ENCODE peak calls at places on chromosome 3, in ten cellular contexts. One of them, this sample, is unnamed.

GRCh38 chr3:138173769-138174420 is 826 bp downstream of the DBR1 start:
- DNase-seq in brain microvascular endothelial cell: no peak
- DNase-seq in uterus: no peak
- DNase-seq in hepatocyte: peak; percentile 8
- DNase-seq in GM12878: no peak
- DNase-seq in right atrium auricular region: no peak
- DNase-seq in SK-N-SH: peak; percentile 29
- DNase-seq in cardiac muscle cell: no peak
- DNase-seq in GM23338: no peak
- DNase-seq in vagina: no peak
- DNase-seq in this sample: no peak

GRCh38 chr3:65401359-65401810 is 637.3 kb downstream of the MAGI1 start:
- DNase-seq in brain microvascular endothelial cell: no peak
- DNase-seq in uterus: no peak
- DNase-seq in hepatocyte: no peak
- DNase-seq in GM12878: no peak
- DNase-seq in right atrium auricular region: no peak
- DNase-seq in SK-N-SH: no peak
- DNase-seq in cardiac muscle cell: peak; percentile 22
- DNase-seq in GM23338: peak; percentile 92
- DNase-seq in vagina: no peak
- DNase-seq in this sample: no peak

GRCh38 chr3:188978772-188979171 is 193.0 kb upstream of the TPRG1 start:
- DNase-seq in brain microvascular endothelial cell: peak; percentile 55
- DNase-seq in uterus: peak; percentile 70
- DNase-seq in hepatocyte: peak; percentile 47
- DNase-seq in GM12878: no peak
- DNase-seq in right atrium auricular region: no peak
- DNase-seq in SK-N-SH: no peak
- DNase-seq in cardiac muscle cell: no peak
- DNase-seq in GM23338: peak; percentile 4
- DNase-seq in vagina: no peak
- DNase-seq in this sample: no peak

GRCh38 chr3:113557374-113557773 is 25.0 kb downstream of the SIDT1 start:
- DNase-seq in brain microvascular endothelial cell: peak; percentile 58
- DNase-seq in uterus: no peak
- DNase-seq in hepatocyte: peak; percentile 36
- DNase-seq in GM12878: no peak
- DNase-seq in right atrium auricular region: no peak
- DNase-seq in SK-N-SH: no peak
- DNase-seq in cardiac muscle cell: no peak
- DNase-seq in GM23338: peak; percentile 17
- DNase-seq in vagina: no peak
- DNase-seq in this sample: no peak

GRCh38 chr3:122942937-122943827 is 84.4 kb downstream of the SEMA5B start:
- DNase-seq in brain microvascular endothelial cell: peak; percentile 55
- DNase-seq in uterus: peak; percentile 49
- DNase-seq in hepatocyte: peak; percentile 82
- DNase-seq in GM12878: no peak
- DNase-seq in right atrium auricular region: no peak
- DNase-seq in SK-N-SH: peak; percentile 91
- DNase-seq in cardiac muscle cell: peak; percentile 85
- DNase-seq in GM23338: peak; percentile 90
- DNase-seq in vagina: no peak
- DNase-seq in this sample: no peak

GRCh38 chr3:77825045-77825827 is 785.3 kb downstream of the ROBO2 start:
- DNase-seq in brain microvascular endothelial cell: peak; percentile 90
- DNase-seq in uterus: no peak
- DNase-seq in hepatocyte: peak; percentile 60
- DNase-seq in GM12878: no peak
- DNase-seq in right atrium auricular region: no peak
- DNase-seq in SK-N-SH: no peak
- DNase-seq in cardiac muscle cell: no peak
- DNase-seq in GM23338: no peak
- DNase-seq in vagina: peak; percentile 97
- DNase-seq in this sample: no peak

GRCh38 chr3:37661615-37662306 is 199.9 kb upstream of the CTDSPL start:
- DNase-seq in brain microvascular endothelial cell: no peak
- DNase-seq in uterus: peak; percentile 57
- DNase-seq in hepatocyte: no peak
- DNase-seq in GM12878: no peak
- DNase-seq in right atrium auricular region: no peak
- DNase-seq in SK-N-SH: no peak
- DNase-seq in cardiac muscle cell: no peak
- DNase-seq in GM23338: no peak
- DNase-seq in vagina: no peak
- DNase-seq in this sample: no peak

GRCh38 chr3:50876947-50877346 is 202.2 kb downstream of the DOCK3 start:
- DNase-seq in brain microvascular endothelial cell: no peak
- DNase-seq in uterus: no peak
- DNase-seq in hepatocyte: no peak
- DNase-seq in GM12878: no peak
- DNase-seq in right atrium auricular region: no peak
- DNase-seq in SK-N-SH: no peak
- DNase-seq in cardiac muscle cell: no peak
- DNase-seq in GM23338: no peak
- DNase-seq in vagina: no peak
- DNase-seq in this sample: no peak

GRCh38 chr3:47485812-47486211 is 10.1 kb upstream of the SCAP start:
- DNase-seq in brain microvascular endothelial cell: no peak
- DNase-seq in uterus: no peak
- DNase-seq in hepatocyte: no peak
- DNase-seq in GM12878: no peak
- DNase-seq in right atrium auricular region: no peak
- DNase-seq in SK-N-SH: no peak
- DNase-seq in cardiac muscle cell: no peak
- DNase-seq in GM23338: no peak
- DNase-seq in vagina: no peak
- DNase-seq in this sample: no peak

GRCh38 chr3:128009952-128010846 is 42.0 kb upstream of the SEC61A1 start:
- DNase-seq in brain microvascular endothelial cell: no peak
- DNase-seq in uterus: no peak
- DNase-seq in hepatocyte: no peak
- DNase-seq in GM12878: no peak
- DNase-seq in right atrium auricular region: no peak
- DNase-seq in SK-N-SH: no peak
- DNase-seq in cardiac muscle cell: no peak
- DNase-seq in GM23338: no peak
- DNase-seq in vagina: no peak
- DNase-seq in this sample: no peak

GRCh38 chr3:11711826-11712225 is 68.1 kb upstream of the VGLL4 start:
- DNase-seq in brain microvascular endothelial cell: no peak
- DNase-seq in uterus: no peak
- DNase-seq in hepatocyte: no peak
- DNase-seq in GM12878: no peak
- DNase-seq in right atrium auricular region: no peak
- DNase-seq in SK-N-SH: no peak
- DNase-seq in cardiac muscle cell: no peak
- DNase-seq in GM23338: no peak
- DNase-seq in vagina: no peak
- DNase-seq in this sample: no peak

GRCh38 chr3:183377307-183377959 is 51.0 kb downstream of the MCF2L2 start:
- DNase-seq in brain microvascular endothelial cell: no peak
- DNase-seq in uterus: no peak
- DNase-seq in hepatocyte: no peak
- DNase-seq in GM12878: no peak
- DNase-seq in right atrium auricular region: no peak
- DNase-seq in SK-N-SH: no peak
- DNase-seq in cardiac muscle cell: no peak
- DNase-seq in GM23338: no peak
- DNase-seq in vagina: no peak
- DNase-seq in this sample: no peak

GRCh38 chr3:16587047-16587702 is 18.0 kb downstream of the DAZL start:
- DNase-seq in brain microvascular endothelial cell: peak; percentile 9
- DNase-seq in uterus: no peak
- DNase-seq in hepatocyte: no peak
- DNase-seq in GM12878: no peak
- DNase-seq in right atrium auricular region: no peak
- DNase-seq in SK-N-SH: no peak
- DNase-seq in cardiac muscle cell: no peak
- DNase-seq in GM23338: no peak
- DNase-seq in vagina: no peak
- DNase-seq in this sample: no peak

GRCh38 chr3:56547486-56547885 is 9.5 kb upstream of the CCDC66 start:
- DNase-seq in brain microvascular endothelial cell: no peak
- DNase-seq in uterus: no peak
- DNase-seq in hepatocyte: peak; percentile 9
- DNase-seq in GM12878: no peak
- DNase-seq in right atrium auricular region: no peak
- DNase-seq in SK-N-SH: peak; percentile 29
- DNase-seq in cardiac muscle cell: no peak
- DNase-seq in GM23338: no peak
- DNase-seq in vagina: no peak
- DNase-seq in this sample: no peak

GRCh38 chr3:99842826-99843589 is 25.3 kb downstream of the CMSS1 start:
- DNase-seq in brain microvascular endothelial cell: no peak
- DNase-seq in uterus: no peak
- DNase-seq in hepatocyte: peak; percentile 67
- DNase-seq in GM12878: no peak
- DNase-seq in right atrium auricular region: no peak
- DNase-seq in SK-N-SH: peak; percentile 37
- DNase-seq in cardiac muscle cell: peak; percentile 44
- DNase-seq in GM23338: peak; percentile 75
- DNase-seq in vagina: no peak
- DNase-seq in this sample: no peak

GRCh38 chr3:187821616-187822317 is 76.5 kb upstream of the BCL6 start:
- DNase-seq in brain microvascular endothelial cell: no peak
- DNase-seq in uterus: no peak
- DNase-seq in hepatocyte: no peak
- DNase-seq in GM12878: no peak
- DNase-seq in right atrium auricular region: no peak
- DNase-seq in SK-N-SH: no peak
- DNase-seq in cardiac muscle cell: no peak
- DNase-seq in GM23338: no peak
- DNase-seq in vagina: no peak
- DNase-seq in this sample: no peak

GRCh38 chr3:99866167-99866810 is 48.6 kb downstream of the CMSS1 start:
- DNase-seq in brain microvascular endothelial cell: peak; percentile 72
- DNase-seq in uterus: no peak
- DNase-seq in hepatocyte: no peak
- DNase-seq in GM12878: peak; percentile 41
- DNase-seq in right atrium auricular region: no peak
- DNase-seq in SK-N-SH: no peak
- DNase-seq in cardiac muscle cell: no peak
- DNase-seq in GM23338: no peak
- DNase-seq in vagina: no peak
- DNase-seq in this sample: no peak

GRCh38 chr3:11085078-11085840 is 69.0 kb upstream of the HRH1 start:
- DNase-seq in brain microvascular endothelial cell: no peak
- DNase-seq in uterus: no peak
- DNase-seq in hepatocyte: no peak
- DNase-seq in GM12878: no peak
- DNase-seq in right atrium auricular region: no peak
- DNase-seq in SK-N-SH: no peak
- DNase-seq in cardiac muscle cell: no peak
- DNase-seq in GM23338: no peak
- DNase-seq in vagina: no peak
- DNase-seq in this sample: no peak

DNA sequence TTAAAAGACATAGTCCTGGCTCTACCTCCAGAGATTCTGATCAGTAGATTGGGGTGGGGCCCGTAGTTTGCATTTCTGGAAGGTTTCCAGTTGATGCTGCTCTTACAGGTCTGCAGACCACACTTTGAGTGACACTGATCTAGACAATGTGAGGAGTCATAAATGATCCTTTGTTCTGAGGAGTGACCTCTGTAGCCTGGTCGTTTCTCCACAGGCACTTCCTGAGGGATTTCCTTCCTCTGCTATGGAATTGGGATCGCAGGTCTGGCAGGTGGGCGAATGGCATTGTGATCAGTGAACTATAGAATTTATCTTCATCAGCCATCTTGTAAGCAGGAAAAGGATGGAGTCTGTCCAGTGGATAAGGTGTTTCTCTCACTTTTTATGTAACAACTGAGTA is 5.5 kb downstream of the GFM1 start:
- DNase-seq in brain microvascular endothelial cell: no peak
- DNase-seq in uterus: no peak
- DNase-seq in hepatocyte: no peak
- DNase-seq in GM12878: no peak
- DNase-seq in right atrium auricular region: no peak
- DNase-seq in SK-N-SH: no peak
- DNase-seq in cardiac muscle cell: no peak
- DNase-seq in GM23338: no peak
- DNase-seq in vagina: no peak
- DNase-seq in this sample: no peak
- H3K36me3 ChIP-seq in brain microvascular endothelial cell: peaks cover 35% of the 10 kb centered on the region
- H3K36me3 ChIP-seq in uterus: no peaks in the 10 kb centered on the region
- H3K36me3 ChIP-seq in hepatocyte: no peaks in the 10 kb centered on the region
- H3K36me3 ChIP-seq in GM12878: peaks cover 2% of the 10 kb centered on the region
- H3K36me3 ChIP-seq in right atrium auricular region: peaks cover 34% of the 10 kb centered on the region
- H3K36me3 ChIP-seq in SK-N-SH: peaks cover 74% of the 10 kb centered on the region
- H3K36me3 ChIP-seq in cardiac muscle cell: peaks cover 53% of the 10 kb centered on the region
- H3K36me3 ChIP-seq in GM23338: peaks cover 44% of the 10 kb centered on the region
- H3K36me3 ChIP-seq in vagina: peaks cover 29% of the 10 kb centered on the region
- H3K36me3 ChIP-seq in this sample: peaks cover 28% of the 10 kb centered on the region

DNA sequence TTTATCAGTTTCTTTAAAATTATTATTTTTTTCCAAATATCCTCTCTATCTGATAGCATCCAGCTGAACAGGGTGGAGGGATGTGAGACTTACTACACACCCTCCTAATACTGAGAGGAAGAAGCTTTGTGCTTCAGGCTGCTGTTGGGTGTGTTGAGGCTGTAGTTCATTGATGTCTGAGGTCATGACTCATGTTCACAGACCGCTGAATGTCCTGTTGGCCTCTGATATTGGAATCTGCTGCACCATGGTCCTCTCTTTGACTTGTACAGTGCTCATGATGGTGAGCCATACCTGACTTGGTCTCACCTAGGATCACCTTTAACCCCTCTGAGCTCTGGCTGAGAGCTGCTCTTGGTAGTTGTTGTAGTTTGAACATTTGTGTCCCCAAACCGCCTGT is 302.9 kb downstream of the SATB1 start:
- DNase-seq in brain microvascular endothelial cell: no peak
- DNase-seq in uterus: no peak
- DNase-seq in hepatocyte: no peak
- DNase-seq in GM12878: no peak
- DNase-seq in right atrium auricular region: no peak
- DNase-seq in SK-N-SH: no peak
- DNase-seq in cardiac muscle cell: no peak
- DNase-seq in GM23338: no peak
- DNase-seq in vagina: no peak
- DNase-seq in this sample: no peak
- H3K27ac ChIP-seq in brain microvascular endothelial cell: no peak overlapping the region
- H3K27ac ChIP-seq in uterus: no peak overlapping the region
- H3K27ac ChIP-seq in hepatocyte: no peak overlapping the region
- H3K27ac ChIP-seq in GM12878: no peak overlapping the region
- H3K27ac ChIP-seq in right atrium auricular region: no peak overlapping the region
- H3K27ac ChIP-seq in SK-N-SH: no peak overlapping the region
- H3K27ac ChIP-seq in cardiac muscle cell: no peak overlapping the region
- H3K27ac ChIP-seq in GM23338: no peak overlapping the region
- H3K27ac ChIP-seq in vagina: no peak overlapping the region
- H3K27ac ChIP-seq in this sample: no peak overlapping the region

GRCh38 chr3:105851176-105851575 is 17.6 kb downstream of the CBLB start:
- DNase-seq in brain microvascular endothelial cell: no peak
- DNase-seq in uterus: no peak
- DNase-seq in hepatocyte: no peak
- DNase-seq in GM12878: no peak
- DNase-seq in right atrium auricular region: no peak
- DNase-seq in SK-N-SH: no peak
- DNase-seq in cardiac muscle cell: no peak
- DNase-seq in GM23338: no peak
- DNase-seq in vagina: no peak
- DNase-seq in this sample: no peak
- H3K36me3 ChIP-seq in brain microvascular endothelial cell: peaks cover 22% of the 10 kb centered on the region
- H3K36me3 ChIP-seq in uterus: no peaks in the 10 kb centered on the region
- H3K36me3 ChIP-seq in hepatocyte: peaks cover 5% of the 10 kb centered on the region
- H3K36me3 ChIP-seq in GM12878: no peaks in the 10 kb centered on the region
- H3K36me3 ChIP-seq in right atrium auricular region: peaks cover 33% of the 10 kb centered on the region
- H3K36me3 ChIP-seq in SK-N-SH: peaks cover 20% of the 10 kb centered on the region
- H3K36me3 ChIP-seq in cardiac muscle cell: peaks cover 13% of the 10 kb centered on the region
- H3K36me3 ChIP-seq in GM23338: no peaks in the 10 kb centered on the region
- H3K36me3 ChIP-seq in vagina: peaks cover 12% of the 10 kb centered on the region
- H3K36me3 ChIP-seq in this sample: peaks cover 13% of the 10 kb centered on the region

GRCh38 chr3:7393944-7394605 is 533.2 kb downstream of the GRM7 start:
- DNase-seq in brain microvascular endothelial cell: no peak
- DNase-seq in uterus: no peak
- DNase-seq in hepatocyte: no peak
- DNase-seq in GM12878: no peak
- DNase-seq in right atrium auricular region: no peak
- DNase-seq in SK-N-SH: no peak
- DNase-seq in cardiac muscle cell: no peak
- DNase-seq in GM23338: no peak
- DNase-seq in vagina: no peak
- DNase-seq in this sample: no peak
- H3K27ac ChIP-seq in brain microvascular endothelial cell: no peak overlapping the region
- H3K27ac ChIP-seq in uterus: no peak overlapping the region
- H3K27ac ChIP-seq in hepatocyte: no peak overlapping the region
- H3K27ac ChIP-seq in GM12878: no peak overlapping the region
- H3K27ac ChIP-seq in right atrium auricular region: no peak overlapping the region
- H3K27ac ChIP-seq in SK-N-SH: no peak overlapping the region
- H3K27ac ChIP-seq in cardiac muscle cell: no peak overlapping the region
- H3K27ac ChIP-seq in GM23338: no peak overlapping the region
- H3K27ac ChIP-seq in vagina: no peak overlapping the region
- H3K27ac ChIP-seq in this sample: no peak overlapping the region